ENCODE peak calls at places on chromosomes 3 and 15, in eight cellular contexts. H, S, V, A, G, L, R and C are unnamed samples.

GRCh38 chr15:48352474-48353072 is 21.3 kb downstream of the DUT start:
- DNase-seq in H (no peak), V (peak), G (no peak), S (no peak), L (peak), R (peak), A (no peak), C (no peak)

GRCh38 chr15:57507111-57507510 is 84.6 kb upstream of the MYZAP start:
- DNase-seq in S (no peak), A (no peak), H (no peak), L (no peak), V (no peak), G (no peak), R (no peak), C (no peak)

GRCh38 chr3:124660606-124661005 is 69.6 kb upstream of the UMPS start:
- DNase-seq in S (no peak), L (no peak), R (no peak), H (no peak), A (no peak), G (no peak), V (no peak), C (no peak)

GRCh38 chr15:99414755-99415731 is 150.7 kb upstream of the MEF2A start:
- DNase-seq in H (peak), V (no peak), L (peak), R (no peak), S (no peak), G (peak), A (no peak), C (no peak)

GRCh38 chr3:52223449-52224408 is 1.7 kb downstream of the TLR9 start:
- DNase-seq in R (no peak), G (no peak), V (no peak), A (no peak), L (no peak), S (no peak), H (no peak), C (peak)

GRCh38 chr3:3998140-3998977 is 199.1 kb downstream of the LRRN1 start:
- DNase-seq in H (no peak), G (no peak), L (peak), S (no peak), R (no peak), A (no peak), V (peak), C (no peak)

GRCh38 chr15:82647835-82648256 is 683 bp upstream of the CPEB1 start:
- DNase-seq in H (no peak), A (no peak), R (no peak), S (no peak), G (peak), V (no peak), L (no peak), C (peak)

GRCh38 chr15:70475921-70476320 is 287.4 kb downstream of the UACA start:
- DNase-seq in V (no peak), G (no peak), S (no peak), A (no peak), H (no peak), R (no peak), L (no peak), C (no peak)

GRCh38 chr3:114850913-114851312 is 296.2 kb downstream of the ZBTB20 start:
- DNase-seq in R (no peak), L (peak), H (no peak), G (no peak), S (no peak), A (no peak), V (no peak), C (no peak)

GRCh38 chr3:81218023-81218422 is 543.4 kb downstream of the GBE1 start:
- DNase-seq in H (no peak), R (no peak), A (no peak), V (peak), G (no peak), L (peak), S (no peak), C (no peak)

GRCh38 chr15:90190606-90191343 is 10.4 kb upstream of the SEMA4B start:
- DNase-seq in V (no peak), R (peak), G (peak), L (no peak), A (no peak), S (no peak), H (no peak), C (no peak)

GRCh38 chr15:74632601-74633000 is 17.0 kb downstream of the CLK3 start:
- DNase-seq in G (no peak), S (no peak), L (no peak), H (no peak), A (no peak), V (no peak), R (no peak), C (no peak)

GRCh38 chr15:71957026-71957425 is 146.7 kb downstream of the NR2E3 start:
- DNase-seq in V (peak), A (no peak), L (no peak), R (no peak), H (no peak), G (no peak), S (no peak), C (no peak)

GRCh38 chr15:69016021-69016595 is 1.6 kb downstream of the NOX5 start:
- DNase-seq in L (no peak), V (no peak), R (no peak), H (no peak), A (no peak), S (no peak), G (peak), C (no peak)

GRCh38 chr15:63833246-63833696 is 477 bp downstream of the HERC1 start:
- DNase-seq in A (no peak), G (peak), H (peak), V (peak), L (peak), R (no peak), S (no peak), C (peak)

GRCh38 chr3:12175844-12176453 is 17.2 kb upstream of the TIMP4 start:
- DNase-seq in H (peak), G (no peak), R (peak), L (peak), A (no peak), S (no peak), V (peak), C (no peak)

GRCh38 chr15:68791431-68792283 is 29.0 kb downstream of the ANP32A start:
- DNase-seq in H (no peak), A (peak), V (no peak), R (no peak), G (no peak), S (no peak), L (no peak), C (no peak)

GRCh38 chr3:61926913-61927312 is 365.5 kb downstream of the PTPRG start:
- DNase-seq in H (no peak), R (no peak), A (no peak), L (peak), G (no peak), S (no peak), V (peak), C (no peak)

GRCh38 chr3:65776494-65776893 is 262.2 kb downstream of the MAGI1 start:
- DNase-seq in H (no peak), V (no peak), S (no peak), R (no peak), A (no peak), G (no peak), L (peak), C (no peak)

GRCh38 chr3:100023150-100023549 is 91.2 kb downstream of the FILIP1L start:
- DNase-seq in S (no peak), V (no peak), H (no peak), A (no peak), L (no peak), R (no peak), G (no peak), C (no peak)

GRCh38 chr15:79212589-79213139 is 69.9 kb upstream of the ANKRD34C start:
- DNase-seq in A (no peak), G (no peak), H (no peak), S (peak), V (no peak), R (no peak), L (no peak), C (no peak)

GRCh38 chr3:128500556-128500955 is 7.6 kb upstream of the GATA2 start:
- DNase-seq in H (no peak), V (no peak), R (no peak), A (no peak), S (no peak), G (peak), L (no peak), C (no peak)

GRCh38 chr3:25902586-25902985 is 112.7 kb downstream of the OXSM start:
- DNase-seq in L (no peak), R (no peak), A (no peak), V (no peak), H (no peak), S (no peak), G (no peak), C (no peak)

GRCh38 chr15:64807751-64808222 is 17.7 kb downstream of the PIF1 start:
- DNase-seq in R (no peak), L (no peak), A (no peak), H (no peak), G (no peak), S (no peak), V (no peak), C (no peak)

GRCh38 chr15:58346361-58346760 is 85.4 kb upstream of the LIPC start:
- DNase-seq in H (no peak), S (peak), R (no peak), V (no peak), L (no peak), A (no peak), G (no peak), C (no peak)

GRCh38 chr3:129276385-129276784 is 2.3 kb upstream of the HMCES start:
- DNase-seq in L (no peak), A (no peak), S (no peak), H (no peak), V (no peak), G (peak), R (no peak), C (no peak)

GRCh38 chr3:7536510-7536909 is 675.6 kb downstream of the GRM7 start:
- DNase-seq in V (no peak), S (no peak), R (no peak), A (no peak), H (no peak), G (no peak), L (no peak), C (no peak)

GRCh38 chr15:40436116-40436891 is 4.4 kb upstream of the BAHD1 start:
- DNase-seq in G (peak), A (no peak), S (no peak), H (peak), L (no peak), V (no peak), R (no peak), C (peak)

GRCh38 chr3:69823710-69824109 is 84.4 kb downstream of the MITF start:
- DNase-seq in H (no peak), G (no peak), A (no peak), L (peak), V (peak), S (no peak), R (no peak), C (no peak)

GRCh38 chr3:141454906-141455602 is 31.8 kb upstream of the RASA2 start:
- DNase-seq in V (peak), R (no peak), H (no peak), G (no peak), A (no peak), S (peak), L (peak), C (no peak)

GRCh38 chr3:15979490-15979889 is 181.7 kb upstream of the ANKRD28 start:
- DNase-seq in R (no peak), G (no peak), A (no peak), S (no peak), H (no peak), L (peak), V (no peak), C (no peak)

GRCh38 chr3:163508212-163508611 is 1570.1 kb downstream of the SI start:
- DNase-seq in R (no peak), L (no peak), A (no peak), S (no peak), G (no peak), V (no peak), H (no peak), C (no peak)

GRCh38 chr3:45965281-45966052 is 22.2 kb downstream of the CXCR6 start:
- DNase-seq in A (no peak), H (no peak), S (no peak), L (no peak), V (no peak), R (no peak), G (peak), C (no peak)

GRCh38 chr3:46931631-46932441 is 44.7 kb downstream of the CCDC12 start:
- DNase-seq in H (peak), G (no peak), S (no peak), A (no peak), R (no peak), L (peak), V (peak), C (peak)

GRCh38 chr3:44649709-44650108 is 1.2 kb downstream of the ZNF35 start:
- DNase-seq in H (no peak), R (no peak), A (no peak), S (no peak), G (no peak), L (no peak), V (no peak), C (no peak)

GRCh38 chr3:149579161-149579560 is 78.7 kb downstream of the WWTR1 start:
- DNase-seq in S (no peak), R (no peak), H (no peak), V (no peak), A (no peak), L (no peak), G (no peak), C (no peak)
- H3K4me3 ChIP-seq in S (no peak), R (no peak), H (no peak), V (no peak), A (no peak), L (no peak), G (no peak), C (no peak)

GRCh38 chr3:49471856-49472495 is 1.9 kb downstream of the DAG1 start:
- DNase-seq in G (no peak), V (no peak), R (no peak), S (no peak), H (no peak), L (no peak), A (no peak), C (no peak)
- H3K4me3 ChIP-seq in G (no peak), V (peak), R (peak), S (peak), H (peak), L (peak), A (no peak), C (no peak)

DNA sequence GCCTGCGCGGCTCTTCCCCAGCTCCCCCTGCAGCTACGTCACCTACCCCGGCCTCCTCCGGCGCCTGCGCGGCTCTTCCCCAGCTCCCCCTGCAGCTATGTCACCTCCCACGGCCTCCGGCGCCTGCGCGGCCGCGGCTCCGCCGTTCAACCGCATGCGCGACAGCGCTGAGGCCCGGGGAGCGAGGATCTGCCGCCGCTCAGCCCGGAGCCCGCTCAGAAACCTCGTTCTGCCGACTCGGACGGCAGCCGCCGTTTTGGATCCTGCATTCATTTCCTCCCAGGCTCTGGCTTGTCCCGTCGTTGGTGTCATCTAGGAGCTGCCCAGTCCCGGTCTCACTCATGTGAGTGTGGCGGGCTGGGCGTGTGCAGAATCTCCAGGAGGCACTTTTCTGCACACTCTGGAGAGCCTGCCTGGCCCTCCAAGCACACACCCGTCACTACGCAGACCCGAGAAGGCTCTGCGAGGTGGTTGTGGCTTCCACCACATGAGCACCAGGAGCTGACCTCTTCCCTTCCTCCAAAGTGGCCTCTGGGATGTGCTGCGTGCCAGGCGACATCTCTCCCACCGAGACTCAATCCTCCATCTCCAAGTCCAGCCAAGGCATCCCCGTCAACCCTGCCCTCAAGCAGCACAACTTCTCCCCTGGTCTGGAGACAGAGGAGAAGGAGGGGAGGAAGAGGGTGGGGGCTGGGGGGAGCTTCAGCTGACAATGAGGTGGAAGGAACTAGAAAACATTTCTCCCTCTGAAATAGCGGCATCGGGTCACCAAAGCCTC is 165.3 kb downstream of the CHSY1 start:
- DNase-seq in H (peak), G (no peak), A (no peak), V (no peak), R (no peak), L (no peak), S (no peak), C (no peak)
- H3K4me3 ChIP-seq in H (no peak), G (no peak), A (no peak), V (no peak), R (no peak), L (no peak), S (no peak), C (no peak)

GRCh38 chr3:28206479-28206878 is 34.9 kb upstream of the CMC1 start:
- DNase-seq in G (no peak), L (no peak), R (no peak), V (no peak), H (no peak), A (no peak), S (no peak), C (no peak)

GRCh38 chr3:28212681-28213080 is 28.7 kb upstream of the CMC1 start:
- DNase-seq in V (no peak), H (no peak), R (no peak), L (no peak), S (no peak), A (no peak), G (no peak), C (no peak)

GRCh38 chr3:28207000-28207733 is 34.3 kb upstream of the CMC1 start:
- DNase-seq in V (no peak), H (no peak), L (no peak), A (no peak), G (no peak), R (no peak), S (no peak), C (no peak)

GRCh38 chr3:28215407-28215806 is 26.0 kb upstream of the CMC1 start:
- DNase-seq in R (no peak), L (no peak), A (no peak), H (no peak), V (no peak), G (no peak), S (no peak), C (no peak)

DNA sequence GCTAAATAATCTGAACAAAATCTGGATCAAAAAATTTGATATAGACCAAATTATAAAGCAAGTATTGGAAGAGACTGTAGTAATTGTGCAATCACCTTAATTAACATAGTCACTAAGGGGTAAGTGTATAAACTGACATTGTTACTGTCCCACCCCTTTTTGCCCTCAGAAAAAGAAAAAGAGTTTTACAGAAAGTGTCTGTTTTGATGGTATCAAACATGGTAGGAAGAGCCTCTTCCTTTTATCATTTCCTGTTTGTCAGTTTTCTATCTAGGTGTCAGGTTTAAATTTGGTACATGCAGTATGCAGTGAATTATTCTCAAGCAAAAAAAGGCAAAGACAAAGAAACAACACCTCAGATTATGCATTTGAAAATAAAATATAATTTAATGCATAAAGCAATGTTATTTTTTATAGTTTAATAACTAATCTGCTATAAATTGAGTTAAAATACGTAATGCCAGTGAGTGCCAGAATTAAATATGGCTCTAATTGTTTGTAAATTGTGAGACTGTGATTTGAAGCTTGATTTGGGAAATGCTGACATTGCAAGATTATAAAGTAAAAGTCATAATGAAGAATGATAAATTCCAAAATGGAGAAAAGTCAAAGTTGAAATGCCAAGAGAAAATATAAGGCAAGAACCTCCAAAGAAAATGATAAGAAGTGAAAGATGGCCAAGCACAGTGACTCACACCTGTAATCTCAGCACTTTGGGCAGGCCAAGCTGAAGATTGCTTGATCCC is 30.3 kb upstream of the CMC1 start:
- DNase-seq in A (no peak), R (no peak), G (no peak), V (no peak), L (no peak), H (no peak), S (no peak), C (no peak)
- H3K4me3 ChIP-seq in A (no peak), R (no peak), G (no peak), V (no peak), L (no peak), H (no peak), S (no peak), C (no peak)

DNA sequence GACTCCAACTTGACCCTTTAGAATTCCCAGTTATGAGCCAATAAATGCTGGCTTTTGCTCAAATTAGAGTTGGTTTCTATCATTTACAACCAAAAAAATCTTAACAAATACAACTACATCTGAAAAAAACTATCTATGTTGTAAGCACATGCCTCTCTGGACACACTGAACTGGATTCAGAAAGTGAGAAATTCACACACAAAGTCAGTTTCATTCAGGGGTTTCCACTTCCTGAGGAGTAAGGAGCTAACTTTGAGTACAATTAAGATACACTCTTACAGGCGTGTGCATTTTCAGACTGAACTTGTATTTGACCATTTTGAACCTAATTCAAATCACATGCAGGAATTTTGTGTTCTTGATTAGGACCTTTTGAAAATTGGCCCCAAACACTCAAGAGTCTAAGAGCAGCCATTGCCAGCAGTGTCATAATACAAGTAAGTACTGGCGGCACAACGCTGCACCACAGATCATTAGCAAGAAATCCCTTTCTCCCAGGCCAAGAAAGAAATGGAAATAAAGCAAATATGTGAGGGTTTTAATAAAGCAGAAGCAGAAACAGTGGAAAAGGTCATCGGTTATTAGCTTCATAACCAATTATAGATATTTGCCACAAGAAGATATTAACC is 31.1 kb downstream of the LINS1 start:
- DNase-seq in S (no peak), V (no peak), L (no peak), A (no peak), H (no peak), R (no peak), G (no peak), C (no peak)
- H3K4me3 ChIP-seq in S (no peak), V (no peak), L (no peak), A (no peak), H (no peak), R (no peak), G (no peak), C (no peak)